ENCODE peak calls at places on chromosome 5, in eight cellular contexts. K is left colon; Z is T1000; V is heart right ventricle; C is dermis microvascular lymphatic vessel endothelial cell; N is body of pancreas; H is T-helper 17 cell; T is effector memory CD4-positive, alpha-beta T cell. J is an unnamed sample.

GRCh38 chr5:170923910-170924620 is 62.2 kb downstream of the RANBP17 start:
- DNase-seq in N (no peak), Z (no peak), V (no peak), K (no peak), C (no peak), T (no peak), H (no peak), J (no peak)

GRCh38 chr5:56900858-56901578 is 8.4 kb upstream of the SETD9 start:
- DNase-seq in C (peak), T (peak), V (peak), H (no peak), K (no peak), Z (no peak), N (peak), J (peak)

GRCh38 chr5:55231476-55232193 is 1.8 kb downstream of the CCNO start:
- DNase-seq in N (peak), Z (no peak), H (peak), V (no peak), C (peak), K (peak), T (no peak), J (no peak)

GRCh38 chr5:127997131-127997775 is 86.3 kb upstream of the SLC12A2 start:
- DNase-seq in H (no peak), N (no peak), C (peak), Z (no peak), K (no peak), T (no peak), V (no peak), J (no peak)

GRCh38 chr5:155089649-155090048 is 76.1 kb downstream of the KIF4B start:
- DNase-seq in T (no peak), Z (no peak), V (no peak), C (no peak), H (no peak), K (no peak), N (no peak), J (peak)

GRCh38 chr5:129112295-129112694 is 17.7 kb downstream of the ISOC1 start:
- DNase-seq in T (no peak), N (no peak), V (no peak), H (no peak), C (no peak), K (no peak), Z (no peak), J (no peak)

GRCh38 chr5:89065919-89066318 is 182.9 kb upstream of the MEF2C start:
- DNase-seq in H (no peak), Z (no peak), T (no peak), N (no peak), K (no peak), C (no peak), V (no peak), J (no peak)

GRCh38 chr5:179762079-179762780 is 29.6 kb downstream of the MAML1 start:
- DNase-seq in H (no peak), K (no peak), V (no peak), N (no peak), T (peak), Z (no peak), C (no peak), J (peak)

GRCh38 chr5:151093476-151093889 is 12.6 kb upstream of the TNIP1 start:
- DNase-seq in V (no peak), K (no peak), H (no peak), T (no peak), C (no peak), Z (peak), N (no peak), J (peak)

GRCh38 chr5:143471041-143471509 is 67.6 kb upstream of the NR3C1 start:
- DNase-seq in K (no peak), T (no peak), Z (peak), N (no peak), V (no peak), H (no peak), C (no peak), J (peak)

GRCh38 chr5:30368064-30368463 is 825.4 kb upstream of the CDH6 start:
- DNase-seq in H (no peak), C (no peak), V (no peak), T (no peak), N (no peak), K (no peak), Z (peak), J (peak)

GRCh38 chr5:152185547-152186234 is 219.4 kb downstream of the NMUR2 start:
- DNase-seq in K (no peak), H (no peak), V (peak), Z (no peak), T (no peak), N (peak), C (no peak), J (no peak)

GRCh38 chr5:67182406-67182805 is 14.2 kb downstream of the CD180 start:
- DNase-seq in K (peak), H (no peak), T (no peak), N (peak), C (peak), Z (peak), V (peak), J (peak)

GRCh38 chr5:36403601-36404311 is 102.1 kb upstream of the RANBP3L start:
- DNase-seq in K (no peak), V (peak), N (peak), H (no peak), Z (peak), C (no peak), T (no peak), J (peak)